ENCODE peak calls at places on chromosomes 7 and 10, in nine cellular contexts. G, Q, Z, B, K, R, H, E and A are unnamed samples.

GRCh38 chr10:33098966-33099663 is 141.1 kb upstream of the ITGB1 start:
- DNase-seq in E (peak; percentile 27), B (no peak), K (no peak), H (no peak), R (peak; percentile 10), Q (no peak), G (no peak), Z (no peak), A (no peak)

GRCh38 chr10:131355116-131355515 is 43.6 kb upstream of the TCERG1L start:
- DNase-seq in B (no peak), H (no peak), Z (no peak), K (no peak), R (no peak), E (no peak), Q (no peak), G (no peak), A (no peak)

GRCh38 chr10:124116771-124117510 is 23.5 kb upstream of the CHST15 start:
- DNase-seq in Q (no peak), B (no peak), H (no peak), K (no peak), R (no peak), G (no peak), Z (no peak), E (no peak), A (no peak)

GRCh38 chr10:113610636-113611601 is 52.9 kb downstream of the NRAP start:
- DNase-seq in H (no peak), E (no peak), B (no peak), G (no peak), K (no peak), R (no peak), Z (no peak), Q (no peak), A (no peak)

GRCh38 chr10:129768437-129769355 is 195.4 kb downstream of the EBF3 start:
- DNase-seq in Z (no peak), Q (peak; percentile 7), E (no peak), K (no peak), H (no peak), B (no peak), G (peak; percentile 67), R (no peak), A (no peak)

GRCh38 chr7:937851-938484 is 16.5 kb downstream of the ADAP1 start:
- DNase-seq in B (no peak), Q (no peak), H (no peak), K (no peak), G (peak; percentile 35), Z (no peak), E (no peak), R (no peak), A (no peak)

GRCh38 chr10:78207216-78207615 is 173.6 kb downstream of the RPS24 start:
- DNase-seq in G (no peak), H (no peak), K (no peak), Z (no peak), Q (no peak), E (no peak), B (no peak), R (no peak), A (no peak)

GRCh38 chr10:133079836-133080682 is 7.7 kb upstream of the ADGRA1 start:
- DNase-seq in H (no peak), G (no peak), R (no peak), Z (no peak), K (no peak), E (no peak), B (no peak), Q (no peak), A (no peak)

GRCh38 chr7:129799350-129799955 is 153.3 kb downstream of the UBE2H start:
- DNase-seq in H (no peak), Z (no peak), K (no peak), B (no peak), E (no peak), R (no peak), G (no peak), Q (no peak), A (no peak)

GRCh38 chr10:11324761-11325321 is 286.6 kb downstream of the USP6NL start:
- DNase-seq in R (no peak), Z (no peak), K (no peak), E (no peak), B (no peak), Q (no peak), G (no peak), H (no peak), A (no peak)

GRCh38 chr7:106309352-106309751 is 24.6 kb upstream of the NAMPT start:
- DNase-seq in R (peak; percentile 70), Q (no peak), G (no peak), B (no peak), Z (no peak), H (no peak), E (peak; percentile 8), K (no peak), A (no peak)

GRCh38 chr7:155166673-155167370 is 96.7 kb downstream of the HTR5A start:
- DNase-seq in Z (peak; percentile 30), Q (no peak), G (no peak), H (no peak), R (no peak), B (no peak), E (no peak), K (no peak), A (peak; percentile 94)

GRCh38 chr7:12067156-12067831 is 143.8 kb upstream of the TMEM106B start:
- DNase-seq in Q (peak; percentile 64), B (peak; percentile 22), Z (peak; percentile 23), G (no peak), R (peak; percentile 53), K (no peak), H (peak; percentile 30), E (peak; percentile 84), A (peak; percentile 0)

DNA sequence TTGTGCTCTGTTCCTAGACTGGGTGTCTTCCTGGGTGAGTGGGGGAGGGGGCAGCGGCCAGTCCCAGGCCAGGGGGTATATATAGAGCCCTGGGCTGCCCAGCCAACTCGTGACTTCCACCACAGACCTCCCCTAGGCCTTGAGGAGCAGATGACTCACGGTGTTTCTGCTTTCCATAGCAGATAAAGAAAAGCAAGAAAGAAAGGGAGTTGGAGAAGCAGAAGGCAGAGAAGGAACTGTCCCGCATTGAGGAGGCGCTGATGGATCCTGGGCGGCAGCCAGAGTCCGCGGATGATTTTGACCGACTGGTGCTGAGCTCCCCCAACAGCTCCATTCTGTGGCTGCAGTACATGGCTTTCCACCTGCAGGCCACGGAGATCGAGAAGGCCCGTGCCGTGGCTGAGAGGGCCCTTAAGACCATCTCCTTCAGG is 10.1 kb downstream of the CALHM2 start:
- DNase-seq in E (peak; percentile 77), G (peak; percentile 65), H (peak; percentile 52), Z (no peak), R (no peak), B (no peak), Q (no peak), K (no peak), A (peak; percentile 33)
- TF ChIP-seq CTCF in E (no peak), G (no peak), H (no peak), Z (no peak), R (no peak), B (no peak), Q (no peak), K (no peak), A (no peak)

GRCh38 chr7:8418627-8419245 is 14.7 kb upstream of the NXPH1 start:
- DNase-seq in K (no peak), E (peak; percentile 75), H (peak; percentile 33), R (peak; percentile 60), Q (peak; percentile 67), Z (peak; percentile 65), G (no peak), B (no peak), A (peak; percentile 3)
- TF ChIP-seq CTCF in K (peak; percentile 81), E (peak; percentile 66), H (peak; percentile 82), R (peak; percentile 51), Q (peak; percentile 69), Z (peak; percentile 97), G (peak; percentile 71), B (peak; percentile 74), A (peak; percentile 59)

GRCh38 chr10:86734209-86734988 is 22.0 kb upstream of the BMPR1A start:
- DNase-seq in E (no peak), R (no peak), K (no peak), Q (no peak), B (no peak), H (no peak), G (no peak), Z (no peak), A (no peak)

GRCh38 chr10:86732771-86733170 is 23.6 kb upstream of the BMPR1A start:
- DNase-seq in H (no peak), R (no peak), G (no peak), B (no peak), K (no peak), Z (no peak), Q (no peak), E (no peak), A (no peak)

GRCh38 chr10:86729677-86730076 is 26.7 kb upstream of the BMPR1A start:
- DNase-seq in K (no peak), E (no peak), Q (no peak), H (no peak), Z (no peak), G (no peak), B (no peak), R (peak; percentile 12), A (no peak)

GRCh38 chr10:86730227-86730626 is 26.2 kb upstream of the BMPR1A start:
- DNase-seq in B (no peak), K (no peak), E (peak; percentile 48), Z (no peak), R (no peak), Q (peak; percentile 37), H (peak; percentile 62), G (no peak), A (no peak)

GRCh38 chr10:86733260-86733671 is 23.2 kb upstream of the BMPR1A start:
- DNase-seq in H (peak; percentile 51), E (peak; percentile 7), Z (no peak), Q (no peak), R (no peak), G (no peak), B (no peak), K (no peak), A (no peak)
- TF ChIP-seq CTCF in H (no peak), E (no peak), Z (no peak), Q (no peak), R (no peak), G (no peak), B (no peak), K (no peak), A (no peak)

DNA sequence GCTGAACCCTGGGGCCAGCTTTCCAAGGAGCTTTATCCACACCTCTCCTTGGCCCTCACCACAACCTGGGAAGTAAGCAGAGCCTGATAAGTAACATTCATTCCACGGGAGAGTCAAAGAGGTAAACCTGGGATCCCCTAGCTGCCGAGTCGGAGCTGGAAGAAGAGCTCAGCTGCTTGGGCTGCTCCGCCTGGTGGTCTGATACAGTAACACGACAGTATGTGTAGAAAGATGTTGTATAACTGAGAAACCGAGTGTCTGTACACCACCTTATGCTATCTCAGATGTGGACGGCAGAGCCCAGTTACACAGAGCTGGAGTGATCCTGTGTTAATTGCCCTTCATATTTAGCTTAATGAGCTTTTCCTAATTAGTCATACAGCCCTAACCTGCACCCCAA is 151.3 kb upstream of the KMT2E start:
- DNase-seq in Q (no peak), K (no peak), G (no peak), H (no peak), E (peak; percentile 28), R (no peak), Z (peak; percentile 18), B (no peak), A (no peak)
- TF ChIP-seq CTCF in Q (no peak), K (peak; percentile 36), G (no peak), H (no peak), E (peak; percentile 47), R (no peak), Z (peak; percentile 63), B (no peak), A (peak; percentile 39)

GRCh38 chr7:28840515-28841125 is 117.5 kb downstream of the TRIL start:
- DNase-seq in Z (no peak), K (no peak), G (no peak), H (no peak), B (no peak), E (peak; percentile 29), Q (no peak), R (peak; percentile 28), A (no peak)
- TF ChIP-seq CTCF in Z (peak; percentile 67), K (peak; percentile 32), G (peak; percentile 30), H (peak; percentile 28), B (no peak), E (peak; percentile 59), Q (peak; percentile 34), R (peak; percentile 46), A (peak; percentile 47)